ENCODE peak calls at places on chromosome 9, in nine cellular contexts. X, L, A, Z, O, H, U, J and N are unnamed samples. For H3K36me3, the result is how much of the 10 kb centered on the place peaks cover.

GRCh38 chr9:5278486-5278885 is 26.0 kb downstream of the RLN2 start:
- DNase-seq in X (no peak), L (no peak), A (no peak), Z (no peak), O (no peak), H (no peak), U (no peak), J (no peak), N (no peak)

GRCh38 chr9:95644377-95644776 is 127.6 kb upstream of the PTCH1 start:
- DNase-seq in X (no peak), L (peak), A (no peak), Z (no peak), O (no peak), H (no peak), U (no peak), J (no peak), N (no peak)

GRCh38 chr9:36190388-36191289 is at the start of gene CLTA:
- DNase-seq in X (peak), L (peak), A (peak), Z (peak), O (peak), H (peak), U (peak), J (peak), N (peak)

GRCh38 chr9:79694676-79695400 is 123.1 kb downstream of the TLE4 start:
- DNase-seq in X (no peak), L (peak), A (no peak), Z (no peak), O (peak), H (no peak), U (no peak), J (no peak), N (no peak)

GRCh38 chr9:37693265-37693664 is 42.5 kb downstream of the FRMPD1 start:
- DNase-seq in X (no peak), L (peak), A (no peak), Z (no peak), O (no peak), H (no peak), U (no peak), J (no peak), N (no peak)

GRCh38 chr9:130414081-130414731 is 30.6 kb upstream of the ASS1 start:
- DNase-seq in X (no peak), L (no peak), A (no peak), Z (no peak), O (no peak), H (no peak), U (no peak), J (no peak), N (no peak)

GRCh38 chr9:74358944-74359343 is 138.2 kb upstream of the RORB start:
- DNase-seq in X (no peak), L (no peak), A (no peak), Z (no peak), O (no peak), H (no peak), U (no peak), J (no peak), N (no peak)

GRCh38 chr9:35718726-35719511 is 13.1 kb downstream of the TLN1 start:
- DNase-seq in X (no peak), L (no peak), A (no peak), Z (no peak), O (no peak), H (no peak), U (no peak), J (no peak), N (no peak)

GRCh38 chr9:124521142-124521541 is 13.9 kb upstream of the NR5A1 start:
- DNase-seq in X (no peak), L (no peak), A (no peak), Z (no peak), O (no peak), H (no peak), U (no peak), J (no peak), N (no peak)

GRCh38 chr9:38046669-38047300 is 22.2 kb downstream of the SHB start:
- DNase-seq in X (no peak), L (peak), A (peak), Z (no peak), O (peak), H (peak), U (no peak), J (no peak), N (no peak)

GRCh38 chr9:83932001-83932400 is 10.8 kb upstream of the KIF27 start:
- DNase-seq in X (no peak), L (no peak), A (no peak), Z (no peak), O (no peak), H (no peak), U (no peak), J (no peak), N (no peak)

GRCh38 chr9:76181020-76181641 is 213.1 kb downstream of the RFK start:
- DNase-seq in X (no peak), L (peak), A (no peak), Z (no peak), O (no peak), H (no peak), U (no peak), J (no peak), N (no peak)

GRCh38 chr9:129666575-129666974 is 1.1 kb downstream of the PRRX2 start:
- DNase-seq in X (no peak), L (no peak), A (no peak), Z (no peak), O (peak), H (no peak), U (no peak), J (no peak), N (no peak)

GRCh38 chr9:134032456-134033222 is 7.4 kb downstream of the BRD3OS start:
- DNase-seq in X (no peak), L (no peak), A (peak), Z (no peak), O (no peak), H (no peak), U (no peak), J (no peak), N (no peak)

GRCh38 chr9:134029248-134030226 is 4.3 kb downstream of the BRD3OS start:
- DNase-seq in X (no peak), L (no peak), A (peak), Z (no peak), O (no peak), H (no peak), U (no peak), J (no peak), N (no peak)

GRCh38 chr9:134033516-134034214 is 8.4 kb downstream of the BRD3OS start:
- DNase-seq in X (no peak), L (no peak), A (peak), Z (no peak), O (peak), H (no peak), U (no peak), J (no peak), N (no peak)

GRCh38 chr9:134031071-134031470 is 5.8 kb downstream of the BRD3OS start:
- DNase-seq in X (no peak), L (no peak), A (peak), Z (no peak), O (no peak), H (no peak), U (no peak), J (no peak), N (no peak)

GRCh38 chr9:134031783-134032182 is 6.5 kb downstream of the BRD3OS start:
- DNase-seq in X (no peak), L (no peak), A (peak), Z (no peak), O (no peak), H (no peak), U (no peak), J (no peak), N (no peak)
- H3K36me3 ChIP-seq in X (under half), L (half or more), A (under half), Z (half or more), O (under half), H (under half), U (under half), J (half or more), N (half or more)

DNA sequence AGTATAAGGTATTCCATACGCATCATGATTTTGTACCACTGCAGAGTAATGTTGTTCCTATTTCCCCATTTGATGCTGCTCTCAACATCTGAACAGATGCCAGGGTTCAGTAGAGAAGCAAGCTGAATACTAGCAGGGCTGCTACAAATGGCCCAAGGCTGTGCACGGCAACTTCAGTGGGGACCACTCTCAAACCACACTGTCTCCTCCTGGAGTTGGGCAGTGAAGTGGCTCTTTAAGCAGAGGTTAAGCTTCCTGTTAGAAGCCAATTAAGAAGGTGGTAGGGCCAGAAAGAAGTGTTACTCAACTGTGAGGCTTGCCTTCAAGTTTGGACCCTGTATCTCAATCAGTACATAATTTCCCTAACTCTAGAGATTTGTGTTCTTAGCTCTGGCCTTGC is 32.0 kb downstream of the TMEM245 start:
- DNase-seq in X (no peak), L (no peak), A (no peak), Z (no peak), O (no peak), H (no peak), U (no peak), J (no peak), N (no peak)
- H3K36me3 ChIP-seq in X (under half), L (under half), A (under half), Z (half or more), O (under half), H (under half), U (under half), J (half or more), N (half or more)

DNA sequence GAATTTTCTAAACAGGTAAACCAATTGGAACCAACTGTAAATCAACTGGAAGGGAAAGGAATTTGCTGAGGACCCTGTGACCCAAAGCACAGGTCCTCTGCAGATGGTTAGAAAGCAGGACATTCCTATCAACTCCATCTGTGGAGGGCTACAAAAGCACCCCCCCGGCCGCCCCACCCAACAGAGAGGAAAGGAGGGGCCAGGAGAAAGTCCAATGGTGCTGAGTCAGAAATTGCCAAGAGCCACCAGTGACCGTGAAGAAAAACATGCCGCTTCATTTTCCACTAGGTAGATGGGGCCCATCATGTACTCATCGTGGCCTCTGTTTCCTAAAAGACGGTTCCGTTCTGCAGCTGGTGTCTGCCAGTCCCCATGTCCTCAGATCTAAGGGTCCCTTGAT is 66.3 kb downstream of the RAPGEF1 start:
- DNase-seq in X (no peak), L (no peak), A (no peak), Z (no peak), O (no peak), H (no peak), U (no peak), J (no peak), N (no peak)
- H3K36me3 ChIP-seq in X (under half), L (under half), A (under half), Z (under half), O (under half), H (under half), U (under half), J (under half), N (under half)

GRCh38 chr9:98083566-98084135 is 27.1 kb downstream of the NANS start:
- DNase-seq in X (no peak), L (no peak), A (no peak), Z (no peak), O (no peak), H (no peak), U (no peak), J (no peak), N (no peak)

GRCh38 chr9:98084396-98084795 is 27.9 kb downstream of the NANS start:
- DNase-seq in X (no peak), L (no peak), A (no peak), Z (no peak), O (no peak), H (no peak), U (no peak), J (no peak), N (no peak)

GRCh38 chr9:98086461-98086860 is 29.9 kb downstream of the NANS start:
- DNase-seq in X (no peak), L (no peak), A (no peak), Z (no peak), O (no peak), H (no peak), U (no peak), J (no peak), N (no peak)

GRCh38 chr9:98085955-98086354 is 29.4 kb downstream of the NANS start:
- DNase-seq in X (peak), L (no peak), A (no peak), Z (no peak), O (peak), H (no peak), U (no peak), J (no peak), N (no peak)

GRCh38 chr9:98085058-98085457 is 28.5 kb downstream of the NANS start:
- DNase-seq in X (no peak), L (no peak), A (no peak), Z (no peak), O (no peak), H (no peak), U (no peak), J (no peak), N (no peak)
- H3K36me3 ChIP-seq in X (under half), L (under half), A (under half), Z (half or more), O (under half), H (under half), U (under half), J (under half), N (under half)

GRCh38 chr9:81609782-81610738 is 79.3 kb downstream of the TLE1 start:
- DNase-seq in X (peak), L (peak), A (no peak), Z (no peak), O (no peak), H (no peak), U (no peak), J (no peak), N (no peak)

GRCh38 chr9:81607593-81608288 is 81.6 kb downstream of the TLE1 start:
- DNase-seq in X (no peak), L (no peak), A (no peak), Z (no peak), O (no peak), H (no peak), U (no peak), J (no peak), N (no peak)

GRCh38 chr9:81610739-81611107 is 78.6 kb downstream of the TLE1 start:
- DNase-seq in X (no peak), L (no peak), A (no peak), Z (no peak), O (no peak), H (no peak), U (no peak), J (no peak), N (no peak)

GRCh38 chr9:81605154-81605670 is 84.1 kb downstream of the TLE1 start:
- DNase-seq in X (no peak), L (no peak), A (no peak), Z (no peak), O (no peak), H (no peak), U (no peak), J (no peak), N (no peak)

DNA sequence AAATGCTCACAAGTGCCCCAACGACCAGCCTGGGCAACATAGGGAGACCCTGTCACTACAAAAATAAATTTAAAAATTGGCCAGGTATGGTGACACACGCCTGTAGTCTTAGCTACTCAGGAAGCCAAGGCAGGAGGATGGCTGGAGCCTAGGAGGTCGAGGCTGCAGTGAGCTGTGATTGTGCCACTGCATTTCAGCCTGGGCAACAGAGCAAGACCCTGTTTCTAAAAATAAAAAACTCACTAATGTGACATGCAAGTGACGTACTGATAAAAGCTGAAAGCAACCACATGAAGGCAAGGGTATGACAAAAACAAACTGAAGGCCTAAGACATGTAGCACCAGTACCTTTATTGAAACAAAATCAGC is 81.1 kb downstream of the TLE1 start:
- DNase-seq in X (no peak), L (no peak), A (no peak), Z (no peak), O (no peak), H (no peak), U (no peak), J (no peak), N (no peak)
- H3K36me3 ChIP-seq in X (under half), L (under half), A (under half), Z (under half), O (under half), H (under half), U (under half), J (under half), N (under half)